ENCODE peak calls at places on chromosomes 16 and 17, in five cellular contexts. L, I, Q, B and O are unnamed samples.

GRCh38 chr16:73572135-73572534 is 524.2 kb upstream of the ZFHX3 start:
- DNase-seq in L (no peak), I (no peak), Q (no peak), B (no peak), O (no peak)

GRCh38 chr17:31003225-31003866 is 32.5 kb downstream of the RNF135 start:
- DNase-seq in L (no peak), I (no peak), Q (no peak), B (no peak), O (no peak)

GRCh38 chr16:1688807-1689560 is 10.9 kb downstream of the JPT2 start:
- DNase-seq in L (no peak), I (no peak), Q (no peak), B (peak), O (peak)

GRCh38 chr17:3928394-3928793 is 12.1 kb upstream of the P2RX1 start:
- DNase-seq in L (no peak), I (no peak), Q (no peak), B (no peak), O (no peak)

GRCh38 chr16:48499822-48500440 is 110.0 kb downstream of the N4BP1 start:
- DNase-seq in L (no peak), I (no peak), Q (no peak), B (no peak), O (no peak)

GRCh38 chr16:55501549-55502322 is 7.1 kb upstream of the LPCAT2 start:
- DNase-seq in L (no peak), I (no peak), Q (no peak), B (no peak), O (no peak)

GRCh38 chr16:85924675-85925074 is 25.7 kb downstream of the IRF8 start:
- DNase-seq in L (no peak), I (no peak), Q (no peak), B (no peak), O (no peak)

GRCh38 chr17:37828313-37829124 is 83.7 kb upstream of the HNF1B start:
- DNase-seq in L (no peak), I (no peak), Q (no peak), B (peak), O (no peak)

GRCh38 chr17:17922198-17922901 is 49.9 kb downstream of the TOM1L2 start:
- DNase-seq in L (no peak), I (no peak), Q (no peak), B (no peak), O (peak)

GRCh38 chr17:50766222-50767023 is 895 bp downstream of the ANKRD40CL start:
- DNase-seq in L (no peak), I (no peak), Q (peak), B (no peak), O (no peak)

GRCh38 chr16:71515026-71515425 is 11.2 kb upstream of the CHST4 start:
- DNase-seq in L (no peak), I (no peak), Q (peak), B (no peak), O (no peak)

GRCh38 chr17:41026668-41027471 is at the start of gene KRTAP1-5:
- DNase-seq in L (no peak), I (no peak), Q (no peak), B (no peak), O (no peak)

GRCh38 chr17:17853811-17854527 is 17.2 kb upstream of the SREBF1 start:
- DNase-seq in L (no peak), I (no peak), Q (no peak), B (no peak), O (no peak)

GRCh38 chr17:45433136-45433535 is 466 bp upstream of the ARHGAP27 start:
- DNase-seq in L (no peak), I (no peak), Q (no peak), B (no peak), O (peak)

GRCh38 chr16:11666108-11667055 is 1.9 kb upstream of the SNN start:
- DNase-seq in L (no peak), I (no peak), Q (no peak), B (no peak), O (no peak)

GRCh38 chr17:44167181-44167861 is 3.2 kb upstream of the ASB16 start:
- DNase-seq in L (no peak), I (no peak), Q (peak), B (no peak), O (no peak)

GRCh38 chr16:85542548-85542927 is 70.6 kb upstream of the GSE1 start:
- DNase-seq in L (no peak), I (no peak), Q (no peak), B (no peak), O (peak)

GRCh38 chr17:65656390-65657250 is 95.2 kb upstream of the AXIN2 start:
- DNase-seq in L (no peak), I (no peak), Q (no peak), B (no peak), O (no peak)

GRCh38 chr16:67294927-67295326 is 15.6 kb downstream of the PLEKHG4 start:
- DNase-seq in L (no peak), I (no peak), Q (no peak), B (no peak), O (no peak)

GRCh38 chr16:77899416-77899815 is 111.1 kb downstream of the VAT1L start:
- DNase-seq in L (no peak), I (no peak), Q (no peak), B (no peak), O (no peak)

GRCh38 chr17:2551493-2551892 is 39.8 kb upstream of the METTL16 start:
- DNase-seq in L (no peak), I (peak), Q (no peak), B (no peak), O (no peak)

DNA sequence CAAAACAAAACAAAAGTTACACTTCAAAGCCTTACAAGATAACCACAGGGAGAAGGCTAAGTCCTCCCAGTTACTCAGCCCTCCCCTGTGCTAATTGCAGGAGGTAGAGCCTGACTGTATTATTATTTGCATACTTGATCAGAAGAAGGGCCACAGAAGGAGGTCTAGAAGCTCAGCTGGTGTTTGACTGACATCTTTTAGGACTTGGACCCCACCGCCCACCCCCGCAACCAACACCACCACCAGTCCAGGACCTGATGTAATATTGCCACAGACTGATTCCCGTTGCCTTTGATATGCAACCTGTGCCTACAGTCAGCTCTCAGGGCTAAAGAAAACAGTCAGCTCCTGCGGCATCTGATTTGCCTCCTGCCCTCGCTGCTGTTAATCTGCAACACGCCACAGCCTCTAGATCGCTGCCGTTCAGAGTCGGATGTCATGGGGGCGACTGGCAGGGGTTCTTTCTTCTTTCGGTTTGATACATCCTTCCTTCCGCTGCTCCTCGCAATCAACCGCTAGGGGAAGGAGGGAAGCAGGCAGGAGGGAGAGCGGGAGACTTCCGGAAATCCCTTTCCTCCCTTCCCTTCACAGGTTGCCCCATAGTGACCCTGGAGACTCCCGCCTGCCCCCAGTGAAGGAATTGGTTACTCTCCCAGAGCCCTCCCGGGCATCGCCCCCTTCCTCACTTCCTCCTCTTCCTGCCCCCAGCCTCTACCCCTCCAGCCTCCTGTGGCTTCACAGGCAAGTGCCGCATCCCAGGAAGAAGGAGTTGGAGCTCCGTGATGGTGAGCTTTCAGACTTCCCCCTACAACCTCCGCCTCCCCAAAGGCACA is 90.5 kb upstream of the SOX9 start:
- DNase-seq in L (peak), I (peak), Q (no peak), B (peak), O (no peak)
- H3K4me3 ChIP-seq in L (peak), I (peak), Q (peak), B (peak), O (peak)

GRCh38 chr16:57283956-57284205 is 591 bp downstream of the PLLP start:
- DNase-seq in L (no peak), I (no peak), Q (no peak), B (no peak), O (no peak)
- H3K4me3 ChIP-seq in L (peak), I (peak), Q (peak), B (peak), O (peak)

GRCh38 chr16:68356249-68356918 is 45.6 kb downstream of the PRMT7 start:
- DNase-seq in L (no peak), I (no peak), Q (no peak), B (no peak), O (no peak)
- H3K4me3 ChIP-seq in L (peak), I (no peak), Q (no peak), B (no peak), O (no peak)

DNA sequence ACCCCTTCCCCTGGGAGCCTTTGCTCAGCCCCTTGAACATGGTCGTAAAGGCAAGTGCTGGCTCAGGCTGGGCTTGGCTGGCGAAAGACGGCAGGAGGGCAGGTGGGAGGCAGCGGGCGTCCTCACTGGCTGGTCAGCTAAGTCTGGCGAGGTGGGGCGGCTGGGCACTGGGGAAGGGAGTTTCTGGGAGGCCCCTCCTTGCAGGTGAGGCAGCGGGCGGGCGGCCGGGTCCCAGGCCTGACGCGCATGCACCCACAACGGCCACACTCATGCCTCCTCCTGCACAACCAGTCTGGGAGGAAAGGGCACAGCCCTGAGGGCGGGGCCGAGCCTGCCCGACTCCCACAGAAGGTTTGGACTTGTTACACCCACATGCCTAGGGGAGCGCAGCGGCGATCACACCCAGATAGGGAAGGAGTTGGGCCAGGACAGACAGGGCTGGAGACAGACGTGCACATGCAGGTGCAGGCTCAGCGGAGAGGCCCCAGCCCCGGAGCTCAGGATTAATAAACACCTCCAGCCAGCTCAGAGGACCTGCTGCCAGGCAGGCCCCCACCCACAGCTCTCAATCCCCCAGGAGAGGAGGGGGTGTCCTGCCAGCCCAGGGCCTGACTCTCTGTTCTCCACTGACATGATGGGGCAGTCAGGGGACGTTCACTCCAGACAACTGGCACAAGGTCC is at the start of gene EVPL:
- DNase-seq in L (no peak), I (no peak), Q (no peak), B (peak), O (peak)
- H3K4me3 ChIP-seq in L (no peak), I (no peak), Q (no peak), B (peak), O (peak)

GRCh38 chr16:81635336-81635947 is 143.6 kb upstream of the PLCG2 start:
- DNase-seq in L (no peak), I (no peak), Q (no peak), B (no peak), O (no peak)

GRCh38 chr16:81633147-81633619 is 145.9 kb upstream of the PLCG2 start:
- DNase-seq in L (no peak), I (no peak), Q (no peak), B (no peak), O (no peak)

GRCh38 chr16:81634380-81635121 is 144.5 kb upstream of the PLCG2 start:
- DNase-seq in L (no peak), I (no peak), Q (no peak), B (no peak), O (no peak)

GRCh38 chr16:81632392-81633146 is 146.5 kb upstream of the PLCG2 start:
- DNase-seq in L (no peak), I (no peak), Q (no peak), B (peak), O (no peak)

DNA sequence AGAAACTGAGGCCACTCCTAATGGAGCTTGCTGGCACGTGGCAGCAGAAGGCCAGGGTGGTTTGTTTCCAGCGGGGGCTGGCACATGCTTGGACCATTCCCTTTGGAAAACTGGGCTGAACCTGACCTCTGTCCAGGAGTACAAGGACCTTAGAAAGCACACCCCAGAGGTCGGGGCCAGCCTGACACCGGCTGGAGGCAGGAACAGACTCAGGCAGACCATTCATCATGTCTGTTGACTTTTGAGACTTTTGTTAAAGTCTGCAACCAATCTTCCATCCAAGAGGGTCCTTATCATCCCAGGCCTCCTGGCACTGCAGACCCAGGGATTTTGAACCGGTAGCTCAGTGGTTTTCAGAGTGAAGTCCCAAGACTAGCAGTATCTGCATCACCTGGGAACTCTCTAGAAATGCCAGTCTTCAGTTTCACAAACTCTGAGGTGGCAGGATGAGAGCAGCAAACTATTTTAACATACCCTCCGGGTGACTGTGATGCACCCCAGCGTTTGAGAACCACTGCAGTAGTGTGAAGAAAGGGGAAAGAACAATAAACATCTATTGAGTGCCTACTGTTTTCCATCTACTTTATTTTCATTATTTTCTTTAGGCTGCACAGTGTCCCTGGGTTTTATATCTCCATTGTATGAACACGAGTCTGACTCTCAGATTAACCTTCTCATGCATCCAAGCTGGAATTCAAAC is 145.3 kb upstream of the PLCG2 start:
- DNase-seq in L (no peak), I (no peak), Q (peak), B (no peak), O (no peak)
- H3K4me3 ChIP-seq in L (no peak), I (no peak), Q (no peak), B (no peak), O (no peak)

GRCh38 chr16:2926660-2927646 is 15.2 kb downstream of the FLYWCH1 start:
- DNase-seq in L (peak), I (peak), Q (peak), B (peak), O (no peak)
- H3K4me3 ChIP-seq in L (peak), I (no peak), Q (no peak), B (no peak), O (no peak)

DNA sequence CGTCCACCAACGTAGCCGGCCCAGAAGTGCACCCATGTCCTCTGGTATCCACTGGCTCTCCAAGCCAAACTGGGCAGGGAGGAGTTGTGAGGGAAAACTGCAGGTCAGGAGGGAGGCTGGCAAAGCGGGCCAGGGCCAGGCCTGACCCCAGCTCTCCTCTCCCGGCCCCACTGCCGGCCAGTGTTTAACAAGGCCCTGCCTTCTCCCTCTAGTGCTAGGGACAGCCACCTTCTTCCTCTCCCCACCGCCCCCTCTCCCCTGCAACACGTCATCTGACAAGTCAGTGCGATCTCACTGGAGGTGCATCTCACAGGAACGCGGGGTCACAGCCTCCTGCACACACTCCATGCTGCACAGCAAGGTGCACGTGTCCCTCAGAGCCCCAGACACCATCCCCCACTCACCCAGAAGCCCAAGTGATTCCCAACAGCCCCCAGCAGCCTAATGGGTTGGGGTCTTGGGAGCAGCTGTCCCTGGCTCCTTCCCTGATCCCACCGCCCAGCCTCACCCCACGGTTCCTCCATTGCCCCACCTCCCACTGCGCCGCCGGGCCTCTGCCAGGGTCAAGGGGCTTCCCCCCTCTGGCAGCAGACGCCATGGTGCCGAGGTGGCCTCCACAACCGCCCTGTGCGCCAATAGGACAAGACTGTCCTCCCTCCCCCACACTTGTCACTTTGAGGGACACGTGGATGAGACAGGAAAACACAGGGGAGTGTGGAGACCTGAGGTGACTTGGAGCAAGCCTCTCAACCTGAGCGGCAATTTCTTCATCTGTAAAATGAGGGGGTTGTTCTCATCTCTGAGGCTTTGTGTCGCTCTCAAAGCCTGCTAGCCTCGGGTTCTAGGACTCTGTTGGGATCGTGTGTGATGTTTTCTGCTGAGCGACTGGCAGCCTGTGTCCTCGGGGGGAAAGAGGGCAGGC is 1.1 kb upstream of the ACE start:
- DNase-seq in L (no peak), I (no peak), Q (no peak), B (no peak), O (no peak)
- H3K4me3 ChIP-seq in L (peak), I (peak), Q (no peak), B (no peak), O (no peak)

DNA sequence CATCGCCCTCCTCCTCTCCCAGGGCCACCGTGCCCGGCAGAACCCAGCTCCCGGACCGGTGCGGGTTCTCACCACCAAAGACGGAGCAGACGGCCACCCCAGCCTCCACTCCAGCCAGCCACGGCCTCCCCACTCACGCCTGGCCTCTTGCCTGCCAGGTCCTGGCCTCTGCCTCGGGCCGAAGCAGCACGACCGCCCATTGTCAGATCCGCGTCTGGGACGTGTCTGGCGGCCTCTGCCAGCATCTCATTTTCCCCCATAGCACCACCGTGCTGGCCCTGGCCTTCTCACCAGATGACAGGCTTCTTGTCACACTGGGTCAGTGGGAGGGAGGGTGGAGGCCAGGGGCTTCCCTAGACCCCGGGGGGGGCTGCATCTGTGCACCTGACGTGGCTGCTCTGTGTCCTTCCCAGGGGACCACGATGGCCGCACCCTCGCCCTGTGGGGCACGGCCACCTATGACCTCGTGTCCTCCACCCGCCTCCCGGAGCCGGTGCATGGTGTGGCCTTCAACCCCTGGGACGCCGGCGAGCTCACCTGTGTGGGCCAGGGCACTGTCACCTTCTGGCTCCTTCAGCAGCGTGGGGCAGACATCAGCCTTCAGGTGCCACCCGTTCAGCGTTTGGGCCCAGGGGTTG is 6.6 kb upstream of the RHOT2 start:
- DNase-seq in L (no peak), I (no peak), Q (no peak), B (no peak), O (no peak)
- H3K4me3 ChIP-seq in L (peak), I (no peak), Q (peak), B (no peak), O (no peak)

GRCh38 chr17:292016-292415 is 60.6 kb downstream of the RPH3AL start:
- DNase-seq in L (peak), I (no peak), Q (peak), B (no peak), O (peak)
- H3K4me3 ChIP-seq in L (no peak), I (no peak), Q (no peak), B (no peak), O (no peak)